ENCODE peak calls at places on chromosomes 4 and X, in five cellular contexts. S, M, Y, O and R are unnamed samples.

GRCh38 chr4:19961092-19961491 is 290.6 kb upstream of the SLIT2 start:
- DNase-seq in S (peak), M (no peak), Y (no peak), O (peak), R (no peak)

GRCh38 chr4:71009796-71010588 is 16.5 kb downstream of the DCK start:
- DNase-seq in S (peak), M (no peak), Y (peak), O (peak), R (no peak)

GRCh38 chrX:41634284-41634683 is 54.5 kb upstream of the GPR34 start:
- DNase-seq in S (peak), M (no peak), Y (no peak), O (peak), R (no peak)

GRCh38 chrX:153530411-153531145 is 13.1 kb downstream of the ATP2B3 start:
- DNase-seq in S (no peak), M (no peak), Y (no peak), O (no peak), R (no peak)

GRCh38 chr4:26029512-26030131 is 115.6 kb downstream of the SMIM20 start:
- DNase-seq in S (no peak), M (peak), Y (no peak), O (no peak), R (no peak)

GRCh38 chrX:103538728-103539127 is 19.4 kb upstream of the RAB40A start:
- DNase-seq in S (no peak), M (no peak), Y (peak), O (peak), R (no peak)

GRCh38 chr4:27595956-27596355 is 735.3 kb downstream of the STIM2 start:
- DNase-seq in S (no peak), M (no peak), Y (no peak), O (no peak), R (no peak)

GRCh38 chr4:153204247-153205027 is at the start of gene TRIM2:
- DNase-seq in S (peak), M (peak), Y (no peak), O (peak), R (no peak)

GRCh38 chr4:84995386-84995785 is 28.9 kb upstream of the WDFY3 start:
- DNase-seq in S (peak), M (no peak), Y (peak), O (no peak), R (no peak)

GRCh38 chr4:95304898-95305297 is 243.9 kb downstream of the UNC5C start:
- DNase-seq in S (peak), M (no peak), Y (peak), O (peak), R (peak)

GRCh38 chrX:112668476-112669404 is 11.0 kb downstream of the LHFPL1 start:
- DNase-seq in S (no peak), M (no peak), Y (no peak), O (no peak), R (no peak)

GRCh38 chrX:112672788-112673560 is 6.8 kb downstream of the LHFPL1 start:
- DNase-seq in S (no peak), M (no peak), Y (no peak), O (no peak), R (no peak)

GRCh38 chrX:112670290-112670689 is 9.4 kb downstream of the LHFPL1 start:
- DNase-seq in S (no peak), M (no peak), Y (no peak), O (no peak), R (no peak)

GRCh38 chrX:112670964-112671363 is 8.8 kb downstream of the LHFPL1 start:
- DNase-seq in S (no peak), M (no peak), Y (no peak), O (no peak), R (no peak)

DNA sequence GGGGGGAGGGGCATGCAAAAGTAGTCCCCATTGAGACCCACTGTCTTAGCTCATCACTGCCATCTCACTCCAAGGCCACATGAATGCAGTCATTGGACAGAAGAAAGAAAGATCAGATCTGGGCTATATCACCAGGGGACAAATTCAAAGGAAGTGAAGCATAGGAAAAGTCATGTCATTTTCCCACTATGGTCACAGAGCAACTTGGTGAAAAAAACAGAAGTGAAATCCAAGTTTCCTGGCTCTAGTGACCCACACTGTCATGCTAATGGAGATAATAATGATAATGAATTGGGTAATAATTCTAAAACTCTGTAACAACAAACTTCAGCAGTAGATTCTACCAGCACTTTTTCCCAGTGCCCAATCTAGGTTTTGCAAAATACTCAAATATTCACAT is 9.9 kb downstream of the LHFPL1 start:
- DNase-seq in S (no peak), M (no peak), Y (no peak), O (no peak), R (no peak)
- H4K91ac ChIP-seq in S (no peak), M (no peak), Y (no peak), O (no peak), R (no peak)

GRCh38 chrX:139930923-139931645 is 1.8 kb downstream of the ATP11C start:
- DNase-seq in S (peak), M (no peak), Y (no peak), O (no peak), R (no peak)

GRCh38 chrX:139931646-139932076 is 1.2 kb downstream of the ATP11C start:
- DNase-seq in S (no peak), M (no peak), Y (no peak), O (no peak), R (no peak)

GRCh38 chrX:139932077-139932900 is 564 bp downstream of the ATP11C start:
- DNase-seq in S (peak), M (no peak), Y (peak), O (peak), R (no peak)

GRCh38 chrX:139933904-139934303 is 1.1 kb upstream of the ATP11C start:
- DNase-seq in S (no peak), M (no peak), Y (no peak), O (no peak), R (no peak)

DNA sequence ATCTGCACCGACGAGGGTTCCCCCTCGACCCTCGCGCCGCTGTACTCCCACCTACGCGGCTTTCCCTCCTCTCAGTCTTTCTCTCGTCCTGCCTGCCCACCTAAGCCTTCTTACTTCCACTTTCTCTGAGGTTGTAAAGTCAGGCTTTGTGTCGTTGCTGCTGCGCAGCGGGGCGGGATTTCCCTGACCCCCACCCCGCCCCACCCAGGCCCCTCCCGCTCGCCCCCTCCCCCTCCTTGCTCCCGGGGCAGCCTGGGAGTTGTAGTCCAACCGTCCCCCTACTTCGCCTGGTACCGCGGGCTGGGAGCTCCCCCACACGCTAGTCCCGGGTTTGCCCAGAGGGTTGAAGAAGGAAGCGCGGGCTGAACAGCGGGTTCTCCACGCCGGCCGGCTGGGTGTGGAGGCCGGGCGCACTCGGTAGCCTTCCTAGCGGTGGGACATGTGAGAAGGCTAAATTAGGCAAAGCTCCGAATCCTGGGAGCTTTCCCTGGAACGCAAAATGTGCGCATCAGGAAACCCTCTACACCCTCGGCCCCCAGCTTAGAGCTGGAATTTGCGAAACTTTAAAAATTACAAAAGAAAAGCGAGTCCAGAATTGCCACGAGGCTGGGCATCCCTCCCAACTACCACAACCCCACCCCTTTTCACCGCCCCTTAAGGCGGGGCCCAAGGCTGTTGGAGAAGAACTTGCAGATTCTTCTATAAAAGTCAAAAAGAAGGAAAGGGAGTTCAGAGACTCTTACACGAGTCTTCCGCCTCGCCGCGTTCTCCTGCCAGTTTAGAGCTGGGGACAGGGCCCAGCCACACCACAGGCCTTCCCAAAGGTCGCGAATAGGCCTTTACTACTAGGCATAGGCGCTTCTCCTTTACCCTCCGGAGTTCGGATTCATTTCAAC is at the start of gene ATP11C:
- DNase-seq in S (peak), M (peak), Y (peak), O (peak), R (peak)
- H3K23ac ChIP-seq in S (no peak), M (no peak), Y (no peak), O (peak), R (peak)

GRCh38 chrX:87518504-87518903 is 902 bp downstream of the KLHL4 start:
- DNase-seq in S (peak), M (no peak), Y (no peak), O (peak), R (no peak)

GRCh38 chrX:87517571-87518141 is at the start of gene KLHL4:
- DNase-seq in S (peak), M (peak), Y (no peak), O (peak), R (peak)

GRCh38 chrX:87516716-87517115 is 886 bp upstream of the KLHL4 start:
- DNase-seq in S (peak), M (no peak), Y (no peak), O (peak), R (no peak)
- H3K4me3 ChIP-seq in S (no peak), M (peak), Y (no peak), O (no peak), R (no peak)

GRCh38 chrX:7076245-7076661 is 71.3 kb upstream of the STS start:
- DNase-seq in S (no peak), M (no peak), Y (no peak), O (no peak), R (no peak)
- H4K91ac ChIP-seq in S (no peak), M (no peak), Y (no peak), O (no peak), R (no peak)